ENCODE peak calls at places on chromosome 18, in eight cellular contexts. V, O, W, Z, E, N, R and D are unnamed samples.

GRCh38 chr18:75491361-75491760 is 63.9 kb upstream of the SMIM21 start:
- DNase-seq in V (no peak), O (no peak), W (no peak), Z (no peak), R (no peak), N (no peak), E (no peak), D (no peak)

GRCh38 chr18:45255142-45255890 is 360.0 kb upstream of the SLC14A2 start:
- DNase-seq in V (no peak), W (no peak), Z (no peak), O (peak), N (no peak), R (peak), E (peak), D (no peak)

GRCh38 chr18:24991661-24992060 is 360.3 kb downstream of the ZNF521 start:
- DNase-seq in R (no peak), Z (no peak), O (no peak), W (no peak), N (no peak), E (no peak), V (no peak), D (no peak)

GRCh38 chr18:9055626-9056025 is 46.9 kb upstream of the NDUFV2 start:
- DNase-seq in V (no peak), W (no peak), Z (no peak), R (no peak), E (no peak), O (no peak), N (no peak), D (no peak)

GRCh38 chr18:8277270-8277669 is 332.0 kb upstream of the RAB12 start:
- DNase-seq in O (no peak), W (no peak), Z (no peak), R (no peak), V (no peak), E (no peak), N (no peak), D (no peak)

GRCh38 chr18:79548621-79548985 is 131.0 kb upstream of the CTDP1 start:
- DNase-seq in W (no peak), Z (no peak), R (no peak), V (no peak), N (no peak), E (no peak), O (no peak), D (no peak)

GRCh38 chr18:46437019-46437418 is 220.0 kb downstream of the LOXHD1 start:
- DNase-seq in N (no peak), W (no peak), E (no peak), O (no peak), R (no peak), Z (no peak), V (no peak), D (no peak)

GRCh38 chr18:22193466-22193865 is 24.1 kb downstream of the GATA6 start:
- DNase-seq in E (peak), Z (no peak), R (no peak), W (peak), O (no peak), V (no peak), N (no peak), D (no peak)

GRCh38 chr18:61502472-61502871 is 169.2 kb downstream of the CDH20 start:
- DNase-seq in N (peak), E (peak), W (peak), V (peak), Z (peak), R (peak), O (peak), D (peak)

GRCh38 chr18:41538751-41539150 is 416.3 kb upstream of the PIK3C3 start:
- DNase-seq in W (no peak), V (no peak), E (no peak), R (no peak), Z (no peak), O (no peak), N (no peak), D (no peak)

GRCh38 chr18:34620258-34620861 is 89.7 kb upstream of the DTNA start:
- DNase-seq in V (no peak), R (no peak), Z (no peak), W (no peak), O (no peak), N (no peak), E (no peak), D (no peak)

DNA sequence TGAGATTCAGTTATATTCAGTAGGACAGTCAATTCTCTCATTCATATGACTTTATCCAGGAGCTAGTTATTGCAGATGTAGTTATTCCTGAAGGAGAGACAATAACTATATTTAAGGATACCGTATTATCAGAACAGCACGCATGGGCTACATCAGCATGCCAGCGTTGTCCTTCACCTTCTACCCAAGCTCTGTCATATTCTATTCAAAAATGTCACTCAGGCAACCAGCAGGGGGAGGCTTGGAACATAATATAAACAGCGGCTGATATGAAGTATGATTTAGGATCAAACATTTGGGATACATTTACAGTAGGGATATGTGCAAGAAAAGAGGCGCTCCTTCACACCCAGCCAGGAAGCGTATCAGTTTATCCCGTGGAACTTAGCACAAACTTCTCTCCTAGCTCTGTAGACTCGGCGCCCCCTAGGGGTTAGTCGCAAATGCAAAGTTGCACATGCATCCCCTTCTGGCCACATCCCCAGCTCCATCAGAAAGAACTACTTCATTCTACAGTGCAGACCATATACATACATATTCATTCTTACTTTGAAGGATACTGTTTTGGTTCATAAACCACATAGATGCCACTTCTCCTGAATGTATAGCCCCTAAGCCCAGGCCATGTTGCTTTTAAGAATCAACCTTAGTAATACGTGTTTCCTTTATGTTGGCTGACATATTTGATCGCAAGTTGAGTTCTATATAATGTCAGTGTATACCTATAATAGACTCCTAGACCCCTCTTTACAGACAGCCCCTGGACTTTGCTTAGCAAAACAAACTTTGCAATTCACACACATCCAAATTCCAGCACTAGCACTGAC is 759.4 kb downstream of the ADCYAP1 start:
- DNase-seq in E (peak), R (no peak), N (peak), Z (peak), W (peak), V (peak), O (peak), D (peak)
- TF ChIP-seq CTCF in E (peak), R (peak), N (peak), Z (peak), W (peak), V (peak), O (peak), D (peak)

GRCh38 chr18:50590625-50591024 is 30.7 kb downstream of the MAPK4 start:
- DNase-seq in O (peak), Z (no peak), E (no peak), V (no peak), R (no peak), W (no peak), N (no peak), D (no peak)

GRCh38 chr18:50581517-50581916 is 21.6 kb downstream of the MAPK4 start:
- DNase-seq in O (no peak), E (no peak), R (no peak), V (no peak), Z (no peak), W (no peak), N (no peak), D (no peak)

GRCh38 chr18:50582500-50582899 is 22.6 kb downstream of the MAPK4 start:
- DNase-seq in Z (no peak), V (no peak), N (no peak), W (no peak), E (no peak), R (no peak), O (no peak), D (no peak)

DNA sequence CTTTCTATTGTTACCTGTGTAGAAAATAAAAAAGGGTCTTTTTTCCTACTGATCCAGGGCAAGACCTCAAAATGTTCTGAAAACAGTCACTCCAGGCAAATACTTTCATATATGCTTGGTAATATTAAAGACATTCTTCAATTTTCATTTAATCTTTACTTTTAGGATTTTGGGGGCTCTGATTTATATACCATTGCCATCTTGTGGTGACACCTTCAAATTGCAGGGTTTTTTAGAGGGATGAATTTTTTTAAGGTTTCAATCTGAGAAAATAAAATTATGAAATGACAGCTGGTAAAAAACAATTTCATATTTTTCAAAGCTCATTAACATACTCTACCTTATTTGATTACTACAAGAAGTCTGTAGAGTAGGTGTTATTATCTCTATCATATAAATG is 26.8 kb downstream of the MAPK4 start:
- DNase-seq in E (no peak), V (no peak), Z (no peak), R (no peak), O (no peak), N (no peak), W (no peak), D (no peak)
- TF ChIP-seq CTCF in E (peak), V (peak), Z (peak), R (no peak), O (peak), N (peak), W (peak), D (peak)

GRCh38 chr18:2442006-2442405 is 129.3 kb downstream of the METTL4 start:
- DNase-seq in Z (no peak), V (no peak), N (no peak), W (no peak), E (no peak), R (no peak), O (no peak), D (no peak)
- TF ChIP-seq CTCF in Z (no peak), V (no peak), N (no peak), W (no peak), E (no peak), R (no peak), O (no peak), D (no peak)

DNA sequence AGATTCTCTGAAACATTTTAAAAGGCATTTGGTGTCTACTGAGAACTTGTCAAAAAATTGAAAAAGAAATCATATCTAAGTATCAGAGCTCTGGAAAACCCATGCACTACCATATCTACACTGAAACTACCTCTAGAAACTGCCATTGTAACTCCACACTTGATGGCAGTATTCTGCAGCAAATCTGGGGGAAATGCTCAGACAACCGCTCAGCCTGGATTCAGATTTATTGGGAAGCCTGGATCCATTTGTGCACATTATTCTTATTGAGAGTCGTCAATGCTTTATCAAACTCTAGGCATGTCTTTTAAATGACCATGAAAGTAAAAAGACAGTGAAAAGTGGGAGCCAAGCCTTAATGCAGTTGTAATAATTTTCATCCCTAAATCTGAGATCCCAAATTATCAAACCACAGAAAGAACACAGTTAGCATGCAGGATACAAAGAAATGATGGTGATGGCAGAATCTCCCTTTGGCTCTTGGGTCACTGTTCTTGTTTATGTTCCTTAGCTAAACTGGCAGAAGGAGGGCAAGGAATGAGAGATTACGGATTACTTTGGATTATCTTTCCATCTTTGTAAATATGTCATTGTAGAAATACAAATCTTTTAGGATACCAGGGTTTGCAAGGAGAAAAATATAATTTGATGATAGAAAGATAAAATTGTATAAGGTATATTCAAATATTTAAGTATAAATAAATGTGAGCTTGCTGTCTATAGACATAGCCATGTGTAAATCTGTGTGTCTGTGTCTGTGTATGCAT is 512.1 kb upstream of the SYT4 start:
- DNase-seq in N (no peak), Z (no peak), W (peak), E (peak), V (no peak), O (peak), R (no peak), D (no peak)
- TF ChIP-seq CTCF in N (no peak), Z (no peak), W (peak), E (peak), V (no peak), O (peak), R (peak), D (no peak)

GRCh38 chr18:32092422-32093105 is 890 bp downstream of the RNF138 start:
- DNase-seq in O (peak), E (peak), R (peak), W (peak), Z (peak), V (peak), N (peak), D (peak)
- TF ChIP-seq CTCF in O (no peak), E (no peak), R (no peak), W (no peak), Z (no peak), V (no peak), N (no peak), D (no peak)

DNA sequence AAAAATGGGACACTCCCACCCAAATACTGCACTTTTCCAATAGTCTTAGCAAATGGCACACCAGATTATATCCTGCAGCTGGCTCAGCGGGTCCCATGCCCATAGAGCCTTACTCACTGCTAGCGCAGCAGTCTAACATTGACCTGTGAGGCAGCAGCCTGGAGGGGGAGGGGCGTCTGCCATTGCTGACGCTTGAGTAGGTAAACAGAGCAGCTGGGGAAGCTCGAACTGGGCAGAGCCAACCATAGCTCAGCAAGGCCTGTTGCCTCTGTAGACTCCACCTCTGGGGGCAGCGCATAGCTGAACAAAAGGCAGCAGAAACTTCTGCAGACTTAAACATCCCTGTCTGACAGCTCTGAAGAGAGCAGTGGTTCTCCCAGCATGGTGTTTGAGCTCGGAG is 110.4 kb downstream of the CTIF start:
- DNase-seq in R (no peak), V (peak), Z (no peak), W (peak), O (no peak), E (peak), N (no peak), D (no peak)
- TF ChIP-seq CTCF in R (no peak), V (peak), Z (no peak), W (no peak), O (no peak), E (no peak), N (no peak), D (no peak)

GRCh38 chr18:285817-286216 is 18.0 kb upstream of the THOC1 start:
- DNase-seq in O (no peak), R (no peak), V (no peak), W (no peak), Z (no peak), E (no peak), N (no peak), D (no peak)
- TF ChIP-seq CTCF in O (no peak), R (no peak), V (no peak), W (no peak), Z (no peak), E (no peak), N (no peak), D (no peak)

DNA sequence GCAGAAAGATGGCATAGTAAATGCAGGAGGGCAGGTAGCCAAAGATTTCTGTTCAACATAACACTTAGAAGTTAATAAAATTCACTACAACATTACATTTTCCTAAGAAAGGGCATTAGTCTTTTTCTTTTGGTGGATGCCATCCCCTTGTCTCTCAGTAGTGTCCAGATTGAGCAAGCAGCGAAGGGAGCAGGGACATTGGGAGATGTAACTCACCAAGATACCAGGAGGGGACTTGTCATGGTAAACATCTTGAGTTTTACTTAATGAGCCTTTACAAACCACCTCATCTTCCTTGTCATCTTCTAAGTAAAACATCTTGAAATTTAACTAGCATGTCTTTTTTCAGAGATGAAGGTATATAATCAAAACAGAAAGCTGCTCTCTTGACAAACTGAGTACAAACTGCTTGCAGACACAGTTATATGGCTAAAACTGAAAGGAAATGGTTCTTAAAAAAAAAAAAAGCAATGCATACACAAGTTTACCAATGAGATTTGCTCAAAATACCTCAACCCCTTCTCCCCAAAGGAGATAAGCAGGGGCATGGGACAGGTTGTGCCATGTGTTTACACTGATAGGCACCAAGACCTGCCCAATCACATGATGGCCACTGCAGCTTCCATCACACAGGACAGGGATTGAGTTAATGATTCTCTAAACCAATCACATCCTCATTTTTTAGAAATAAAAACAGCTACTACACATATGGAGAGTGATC is 30.3 kb downstream of the LPIN2 start:
- DNase-seq in Z (no peak), R (no peak), V (no peak), W (no peak), E (peak), O (peak), N (no peak), D (no peak)
- TF ChIP-seq CTCF in Z (no peak), R (no peak), V (peak), W (no peak), E (no peak), O (no peak), N (no peak), D (no peak)